ENCODE peak calls at places on chromosomes 11 and 22, in six cellular contexts. V is endothelial cell of umbilical vein, H is iPS DF 6.9, C is OCI-LY7, P is Caco-2, E is PC-3. Y is an unnamed sample.
A peak's percentile ranks its signal among the peaks of the same experiment; 100 is the strongest.

GRCh38 chr22:39135092-39135896 is 17.2 kb downstream of the CBX7 start:
- DNase-seq in V (peak; percentile 39), H (no peak), C (peak; percentile 67), P (peak; percentile 68), E (peak; percentile 72), Y (no peak)

GRCh38 chr22:23126165-23127054 is 15.4 kb downstream of the RSPH14 start:
- DNase-seq in V (no peak), H (no peak), C (no peak), P (no peak), E (no peak), Y (no peak)

GRCh38 chr11:1472180-1473005 is 14.2 kb downstream of the MOB2 start:
- DNase-seq in V (no peak), H (no peak), C (no peak), P (no peak), E (no peak), Y (no peak)

GRCh38 chr11:102111787-102112653 is 1.8 kb downstream of the YAP1 start:
- DNase-seq in V (peak; percentile 93), H (no peak), C (no peak), P (no peak), E (peak; percentile 98), Y (no peak)

GRCh38 chr11:74085542-74085892 is 76.6 kb upstream of the UCP3 start:
- DNase-seq in V (no peak), H (no peak), C (no peak), P (no peak), E (peak; percentile 21), Y (no peak)

GRCh38 chr22:47135338-47135737 is 372.9 kb downstream of the TBC1D22A start:
- DNase-seq in V (no peak), H (no peak), C (no peak), P (no peak), E (no peak), Y (no peak)

GRCh38 chr22:50434849-50435700 is 39.8 kb downstream of the SBF1 start:
- DNase-seq in V (no peak), H (no peak), C (no peak), P (no peak), E (no peak), Y (no peak)

GRCh38 chr22:43435851-43436535 is 24.2 kb downstream of the MPPED1 start:
- DNase-seq in V (no peak), H (no peak), C (no peak), P (no peak), E (no peak), Y (no peak)

GRCh38 chr11:117816846-117817212 is 7.7 kb downstream of the FXYD2 start:
- DNase-seq in V (no peak), H (no peak), C (no peak), P (no peak), E (no peak), Y (no peak)

GRCh38 chr11:33664829-33665228 is 35.8 kb downstream of the C11orf91 start:
- DNase-seq in V (no peak), H (no peak), C (no peak), P (no peak), E (no peak), Y (no peak)

GRCh38 chr11:2386591-2386990 is 9.5 kb downstream of the CD81 start:
- DNase-seq in V (no peak), H (no peak), C (peak; percentile 48), P (no peak), E (no peak), Y (no peak)

GRCh38 chr11:13767461-13767860 is 99.0 kb downstream of the FAR1 start:
- DNase-seq in V (no peak), H (no peak), C (no peak), P (no peak), E (no peak), Y (no peak)

GRCh38 chr11:116849491-116849890 is 12.1 kb upstream of the APOA1 start:
- DNase-seq in V (no peak), H (no peak), C (no peak), P (no peak), E (no peak), Y (no peak)

GRCh38 chr11:75347781-75348613 is 3.5 kb downstream of the ARRB1 start:
- DNase-seq in V (peak; percentile 94), H (no peak), C (no peak), P (no peak), E (no peak), Y (no peak)

GRCh38 chr11:11635456-11635855 is 13.7 kb upstream of the GALNT18 start:
- DNase-seq in V (no peak), H (no peak), C (no peak), P (no peak), E (no peak), Y (no peak)

GRCh38 chr22:49717322-49717919 is 110.3 kb downstream of the BRD1 start:
- DNase-seq in V (no peak), H (no peak), C (no peak), P (no peak), E (no peak), Y (no peak)

GRCh38 chr22:49334976-49335375 is 492.7 kb downstream of the BRD1 start:
- DNase-seq in V (no peak), H (no peak), C (no peak), P (no peak), E (no peak), Y (no peak)

GRCh38 chr22:17213976-17214375 is 5.3 kb downstream of the ADA2 start:
- DNase-seq in V (peak; percentile 40), H (no peak), C (peak; percentile 67), P (no peak), E (peak; percentile 19), Y (no peak)

GRCh38 chr22:46663436-46664100 is 43.4 kb downstream of the GRAMD4 start:
- DNase-seq in V (no peak), H (no peak), C (no peak), P (no peak), E (no peak), Y (no peak)

GRCh38 chr22:45351956-45352355 is 42.2 kb downstream of the FAM118A start:
- DNase-seq in V (no peak), H (no peak), C (no peak), P (no peak), E (no peak), Y (no peak)

GRCh38 chr11:133904818-133905515 is 51.8 kb downstream of the IGSF9B start:
- DNase-seq in V (no peak), H (no peak), C (no peak), P (no peak), E (no peak), Y (no peak)

GRCh38 chr22:20956258-20957117 is 10.6 kb upstream of the AIFM3 start:
- DNase-seq in V (no peak), H (peak; percentile 54), C (no peak), P (peak; percentile 74), E (peak; percentile 75), Y (peak; percentile 49)

GRCh38 chr22:50090141-50090714 is 422 bp downstream of the MOV10L1 start:
- DNase-seq in V (no peak), H (no peak), C (no peak), P (no peak), E (no peak), Y (no peak)

GRCh38 chr22:44623771-44624510 is 78.1 kb upstream of the PRR5 start:
- DNase-seq in V (no peak), H (no peak), C (peak; percentile 28), P (no peak), E (peak; percentile 48), Y (no peak)

GRCh38 chr22:32031466-32031865 is 11.6 kb upstream of the SLC5A1 start:
- DNase-seq in V (no peak), H (no peak), C (no peak), P (no peak), E (no peak), Y (no peak)
- H3K4me1 ChIP-seq in V (no peaks in the 10 kb centered on the region), H (no peaks in the 10 kb centered on the region), C (no peaks in the 10 kb centered on the region), P (no peaks in the 10 kb centered on the region), E (no peaks in the 10 kb centered on the region), Y (no peaks in the 10 kb centered on the region)

GRCh38 chr11:70423523-70424505 is 25.5 kb downstream of the CTTN start:
- DNase-seq in V (no peak), H (no peak), C (no peak), P (no peak), E (peak; percentile 62), Y (no peak)
- H3K36me3 ChIP-seq in V (peaks cover 56% of the 10 kb centered on the region), H (peaks cover 45% of the 10 kb centered on the region), C (no peaks in the 10 kb centered on the region), P (peaks cover 24% of the 10 kb centered on the region), E (peaks cover 74% of the 10 kb centered on the region), Y (peaks cover 84% of the 10 kb centered on the region)

GRCh38 chr11:34924714-34925113 is 8.3 kb downstream of the PDHX start:
- DNase-seq in V (no peak), H (no peak), C (no peak), P (no peak), E (no peak), Y (no peak)

GRCh38 chr11:34926831-34927132 is 10.4 kb downstream of the PDHX start:
- DNase-seq in V (no peak), H (no peak), C (no peak), P (no peak), E (peak; percentile 23), Y (no peak)

GRCh38 chr11:34928268-34928959 is 12.0 kb downstream of the PDHX start:
- DNase-seq in V (no peak), H (no peak), C (no peak), P (no peak), E (no peak), Y (no peak)

GRCh38 chr11:34928960-34929680 is 12.7 kb downstream of the PDHX start:
- DNase-seq in V (no peak), H (no peak), C (no peak), P (no peak), E (no peak), Y (no peak)

DNA sequence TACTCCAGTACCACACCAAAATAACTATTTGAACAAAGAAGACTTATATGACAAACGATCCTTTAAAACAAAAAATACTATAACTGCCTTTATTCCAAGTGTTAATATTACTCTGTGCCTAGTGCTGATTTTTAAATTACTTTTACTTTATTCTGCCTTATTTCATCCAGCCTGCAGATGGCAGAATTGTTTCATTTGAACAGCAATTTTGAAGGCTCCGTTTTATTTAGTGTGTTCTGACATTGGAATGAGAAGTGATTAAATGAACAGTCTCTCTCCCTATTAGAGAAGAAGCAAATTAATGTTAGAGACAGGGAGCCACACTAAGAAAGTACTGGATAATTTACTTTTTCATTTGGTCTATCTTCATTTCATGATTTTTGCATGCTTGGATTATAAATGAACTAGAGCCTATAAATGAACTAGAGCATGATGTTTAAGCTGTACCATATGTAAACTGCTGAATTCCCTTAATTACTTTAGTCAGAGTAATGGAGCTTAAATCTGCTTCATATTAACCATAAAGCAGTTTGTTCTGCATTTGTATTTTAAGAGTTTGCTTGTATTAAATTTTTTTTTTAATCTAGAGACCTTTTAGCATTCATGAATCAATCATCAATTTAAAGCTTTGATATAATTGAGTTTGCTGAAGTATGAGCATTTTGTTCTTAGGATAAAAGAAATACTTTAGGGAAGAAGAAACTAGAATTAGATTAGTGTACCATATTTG is 9.8 kb downstream of the PDHX start:
- DNase-seq in V (peak; percentile 67), H (no peak), C (peak; percentile 58), P (no peak), E (peak; percentile 67), Y (no peak)
- H3K4me1 ChIP-seq in V (peaks cover 5% of the 10 kb centered on the region), H (peaks cover 1% of the 10 kb centered on the region), C (no peaks in the 10 kb centered on the region), P (peaks cover 50% of the 10 kb centered on the region), E (peaks cover 12% of the 10 kb centered on the region), Y (no peaks in the 10 kb centered on the region)

GRCh38 chr11:109088061-109088460 is 333.9 kb upstream of the C11orf87 start:
- DNase-seq in V (no peak), H (no peak), C (no peak), P (no peak), E (no peak), Y (no peak)
- H3K36me3 ChIP-seq in V (no peaks in the 10 kb centered on the region), H (no peaks in the 10 kb centered on the region), C (no peaks in the 10 kb centered on the region), P (no peaks in the 10 kb centered on the region), E (no peaks in the 10 kb centered on the region), Y (no peaks in the 10 kb centered on the region)

Y was measured in NT2/D1.